ENCODE peak calls at places on chromosomes 4 and X, in four cellular contexts. A, N, C and I are unnamed samples. For H3K36me3, the result is how much of the 10 kb centered on the place peaks cover.

GRCh38 chr4:150007512-150007911 is 70.7 kb upstream of the DCLK2 start:
- DNase-seq in N (no peak), A (peak), C (no peak), I (no peak)

GRCh38 chrX:123648028-123648810 is 84.6 kb downstream of the THOC2 start:
- DNase-seq in N (no peak), C (peak), A (peak), I (no peak)

GRCh38 chrX:47191331-47191730 is 2.3 kb upstream of the UBA1 start:
- DNase-seq in A (no peak), N (peak), C (no peak), I (peak)

GRCh38 chrX:107628662-107629532 is 587 bp downstream of the PRPS1 start:
- DNase-seq in N (peak), A (peak), C (peak), I (peak)

GRCh38 chrX:151973851-151974335 is 583 bp downstream of the GABRE start:
- DNase-seq in A (no peak), C (peak), N (no peak), I (no peak)

GRCh38 chr4:95742179-95742578 is 97.7 kb upstream of the PDHA2 start:
- DNase-seq in A (no peak), C (no peak), N (no peak), I (no peak)

GRCh38 chrX:148372925-148373324 is 127.5 kb upstream of the AFF2 start:
- DNase-seq in C (no peak), N (peak), A (no peak), I (peak)

GRCh38 chrX:21972721-21973120 is 32.2 kb downstream of the SMS start:
- DNase-seq in N (peak), C (no peak), A (peak), I (no peak)

GRCh38 chr4:153763404-153763803 is 3.6 kb upstream of the RNF175 start:
- DNase-seq in C (no peak), N (peak), A (no peak), I (peak)

GRCh38 chrX:51047950-51048349 is 137.4 kb downstream of the BMP15 start:
- DNase-seq in C (no peak), A (no peak), N (peak), I (no peak)

GRCh38 chr4:15988222-15988621 is 25.2 kb upstream of the FGFBP2 start:
- DNase-seq in A (no peak), N (no peak), C (no peak), I (no peak)
- H3K36me3 ChIP-seq in A (under half), N (under half), C (under half), I (under half)

GRCh38 chr4:82906469-82906868 is 5.9 kb downstream of the THAP9 start:
- DNase-seq in A (no peak), C (no peak), N (no peak), I (no peak)
- H3K36me3 ChIP-seq in A (under half), C (under half), N (under half), I (under half)

DNA sequence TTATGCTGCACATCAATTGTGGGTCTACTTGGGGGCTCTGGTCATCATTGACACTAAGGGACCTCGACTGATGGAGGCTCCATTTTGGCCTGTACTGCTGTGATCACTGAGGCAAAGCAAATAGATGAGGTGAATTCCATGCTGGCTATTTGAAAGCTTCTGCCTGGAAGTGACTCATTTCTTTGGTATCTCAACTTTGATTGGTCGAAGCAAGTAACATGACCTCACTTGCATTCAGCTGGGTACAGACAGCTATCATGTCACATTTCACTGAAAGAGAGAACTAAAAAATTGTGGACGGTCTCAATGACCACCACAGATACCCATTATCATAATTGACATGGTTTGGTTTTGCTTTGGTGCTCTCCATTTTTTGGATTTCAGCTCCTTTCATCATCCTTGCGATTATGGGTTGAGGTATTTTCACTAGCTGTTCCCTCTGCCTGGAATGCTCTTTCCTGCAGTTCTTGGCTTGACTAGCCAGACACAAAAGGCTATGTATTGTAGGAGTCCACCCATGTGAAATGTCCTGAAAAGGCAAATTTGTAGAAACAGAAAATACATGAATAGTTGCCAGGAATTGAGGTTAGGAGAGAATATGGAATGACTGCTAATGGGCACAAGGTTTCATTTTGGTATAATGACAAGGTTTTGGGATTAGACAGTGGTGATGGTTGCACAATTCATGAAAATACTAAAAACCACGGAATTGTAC is 369.3 kb upstream of the LCORL start:
- DNase-seq in A (no peak), N (no peak), C (no peak), I (no peak)
- H3K36me3 ChIP-seq in A (under half), N (under half), C (under half), I (under half)

DNA sequence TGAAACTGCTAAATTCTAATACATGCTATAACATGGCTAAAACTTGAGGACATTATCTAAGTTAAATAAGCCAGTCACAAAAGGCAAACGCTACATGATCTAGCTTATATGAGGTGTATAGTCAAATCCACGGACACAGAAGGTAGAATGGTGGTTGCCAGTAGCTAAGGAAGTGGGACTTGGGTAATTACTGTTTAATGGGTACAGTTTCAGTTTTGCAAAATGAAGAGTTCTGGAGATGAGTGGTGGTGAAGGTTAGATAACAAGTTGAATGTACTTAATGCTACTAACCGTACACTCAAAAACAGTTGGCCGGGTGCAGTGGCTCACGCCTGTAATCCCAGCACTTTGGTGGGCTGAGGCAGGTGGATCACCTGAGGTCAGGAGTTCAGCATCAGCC is 644.5 kb upstream of the DIPK2B start:
- DNase-seq in A (no peak), N (no peak), C (no peak), I (no peak)
- H3K36me3 ChIP-seq in A (under half), N (under half), C (under half), I (under half)

GRCh38 chr4:152626790-152627189 is 53.0 kb downstream of the TMEM154 start:
- DNase-seq in N (no peak), C (no peak), A (no peak), I (no peak)
- H3K36me3 ChIP-seq in N (under half), C (under half), A (under half), I (under half)

GRCh38 chr4:1808396-1808795 is 15.3 kb downstream of the FGFR3 start:
- DNase-seq in C (no peak), A (no peak), N (no peak), I (no peak)
- H3K36me3 ChIP-seq in C (under half), A (under half), N (under half), I (under half)

GRCh38 chr4:168908093-168908492 is 102.0 kb downstream of the CBR4 start:
- DNase-seq in C (no peak), N (no peak), A (peak), I (no peak)
- H3K36me3 ChIP-seq in C (under half), N (under half), A (half or more), I (under half)

GRCh38 chr4:55884093-55884850 is 30.8 kb downstream of the EXOC1 start:
- DNase-seq in N (no peak), C (no peak), A (no peak), I (no peak)

GRCh38 chr4:55884851-55885219 is 31.4 kb downstream of the EXOC1 start:
- DNase-seq in A (no peak), C (no peak), N (no peak), I (no peak)

DNA sequence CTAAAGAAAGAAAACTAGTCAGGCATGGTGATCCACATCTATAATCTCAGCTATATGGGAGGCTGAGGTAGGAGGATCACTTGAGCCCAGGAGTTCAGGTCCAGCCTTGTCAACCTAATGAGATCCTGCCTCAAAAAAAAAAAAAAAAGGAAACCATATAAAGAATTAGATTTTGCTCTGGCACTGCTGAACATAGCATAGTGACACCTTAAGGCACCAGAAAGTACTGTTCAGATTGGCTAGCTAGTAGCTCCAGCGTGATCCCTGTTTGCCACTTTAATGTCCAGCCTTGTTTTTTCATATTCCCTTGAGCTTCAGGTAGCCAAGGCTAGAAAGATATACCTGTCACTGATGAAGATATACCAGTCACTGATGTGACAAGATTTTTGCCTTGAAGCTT is 34.1 kb downstream of the EXOC1 start:
- DNase-seq in A (no peak), C (no peak), N (no peak), I (peak)
- H3K36me3 ChIP-seq in A (under half), C (under half), N (under half), I (under half)